ENCODE peak calls at places on chromosomes 11 and 22, in five cellular contexts. T, B, G, U and S are unnamed samples.

GRCh38 chr22:39343259-39344045 is 6.3 kb upstream of the SYNGR1 start:
- DNase-seq in T (peak), B (peak), G (peak), U (peak), S (peak)

GRCh38 chr11:12789574-12789973 is 115.4 kb downstream of the TEAD1 start:
- DNase-seq in B (no peak), G (no peak), T (no peak), U (no peak), S (no peak)

GRCh38 chr11:5610446-5610845 is 14.0 kb downstream of the TRIM6 start:
- DNase-seq in T (no peak), U (no peak), G (no peak), B (no peak), S (no peak)

GRCh38 chr22:36585841-36586240 is 56.9 kb upstream of the EIF3D start:
- DNase-seq in G (no peak), U (no peak), B (no peak), T (no peak), S (no peak)

GRCh38 chr11:30583505-30584280 is 2.5 kb downstream of the MPPED2 start:
- DNase-seq in B (peak), T (no peak), G (no peak), U (no peak), S (no peak)

GRCh38 chr11:118768715-118769114 is 22.2 kb downstream of the DDX6 start:
- DNase-seq in B (no peak), T (no peak), U (no peak), G (peak), S (no peak)

GRCh38 chr11:15006139-15006759 is 34.1 kb upstream of the CALCA start:
- DNase-seq in T (peak), U (peak), B (no peak), G (peak), S (no peak)

GRCh38 chr11:76823481-76824028 is 37.2 kb upstream of the ACER3 start:
- DNase-seq in B (peak), U (no peak), T (peak), G (peak), S (peak)

GRCh38 chr22:50482107-50483074 is 1.0 kb downstream of the ADM2 start:
- DNase-seq in U (no peak), T (no peak), G (no peak), B (peak), S (no peak)

GRCh38 chr22:41828516-41828915 is 4.4 kb upstream of the SREBF2 start:
- DNase-seq in B (no peak), G (no peak), U (no peak), T (no peak), S (no peak)

GRCh38 chr11:97883086-97883485 is 1137.7 kb upstream of the CNTN5 start:
- DNase-seq in G (no peak), T (no peak), B (no peak), U (no peak), S (no peak)

GRCh38 chr11:61023086-61024035 is 51.9 kb downstream of the CD6 start:
- DNase-seq in U (no peak), G (no peak), B (no peak), T (no peak), S (no peak)

GRCh38 chr11:129412501-129412900 is 36.9 kb downstream of the BARX2 start:
- DNase-seq in U (no peak), B (no peak), T (peak), G (no peak), S (no peak)

GRCh38 chr11:119373059-119373875 is 8.2 kb downstream of the USP2 start:
- DNase-seq in B (no peak), G (peak), U (no peak), T (no peak), S (no peak)

GRCh38 chr22:44758354-44758969 is 6.1 kb downstream of the ARHGAP8 start:
- DNase-seq in B (no peak), U (no peak), T (no peak), G (no peak), S (no peak)

GRCh38 chr22:26401726-26402125 is 27.3 kb upstream of the ASPHD2 start:
- DNase-seq in B (no peak), G (no peak), T (peak), U (no peak), S (no peak)

GRCh38 chr11:100663996-100664395 is 23.1 kb upstream of the ARHGAP42 start:
- DNase-seq in G (no peak), U (no peak), T (no peak), B (no peak), S (no peak)

GRCh38 chr22:22820626-22821025 is 67.0 kb upstream of the IGLL5 start:
- DNase-seq in U (no peak), G (no peak), T (no peak), B (no peak), S (no peak)

GRCh38 chr11:74702383-74703007 is 28.7 kb downstream of the CHRDL2 start:
- DNase-seq in B (peak), U (no peak), G (peak), T (peak), S (peak)

GRCh38 chr11:74697722-74698121 is 33.5 kb downstream of the CHRDL2 start:
- DNase-seq in T (no peak), U (no peak), G (no peak), B (no peak), S (no peak)

GRCh38 chr11:74703211-74703610 is 28.0 kb downstream of the CHRDL2 start:
- DNase-seq in G (no peak), U (no peak), T (no peak), B (no peak), S (no peak)

GRCh38 chr11:74699615-74700396 is 31.4 kb downstream of the CHRDL2 start:
- DNase-seq in B (no peak), U (no peak), T (no peak), G (no peak), S (no peak)

DNA sequence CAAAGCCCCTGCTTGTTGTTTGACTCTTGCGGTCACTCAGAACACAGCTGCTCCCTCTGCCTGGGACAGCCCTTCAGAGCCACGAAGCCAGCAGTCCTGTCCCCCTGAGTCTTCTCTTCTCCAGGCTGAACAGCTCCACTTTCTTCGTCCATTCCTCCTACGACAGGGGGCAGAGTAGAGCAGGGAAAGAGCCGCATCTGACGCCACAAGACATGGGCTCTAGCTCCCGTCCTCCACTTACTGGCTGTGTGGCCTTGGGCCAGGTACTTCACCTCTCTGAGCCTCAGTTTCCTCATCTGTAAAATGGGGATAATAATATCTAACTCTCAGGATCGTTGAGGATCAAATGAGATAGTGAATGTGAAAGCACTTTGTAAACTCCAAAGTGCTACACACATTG is 29.9 kb downstream of the CHRDL2 start:
- DNase-seq in T (peak), G (peak), U (no peak), B (peak), S (peak)
- TF ChIP-seq HDAC2 in T (peak), G (no peak), U (no peak), B (no peak), S (no peak)

GRCh38 chr11:75812542-75813040 is 2.4 kb upstream of the UVRAG start:
- DNase-seq in B (no peak), G (peak), T (no peak), U (no peak), S (no peak)
- TF ChIP-seq USF2 in B (no peak), G (no peak), T (no peak), U (no peak), S (no peak)

DNA sequence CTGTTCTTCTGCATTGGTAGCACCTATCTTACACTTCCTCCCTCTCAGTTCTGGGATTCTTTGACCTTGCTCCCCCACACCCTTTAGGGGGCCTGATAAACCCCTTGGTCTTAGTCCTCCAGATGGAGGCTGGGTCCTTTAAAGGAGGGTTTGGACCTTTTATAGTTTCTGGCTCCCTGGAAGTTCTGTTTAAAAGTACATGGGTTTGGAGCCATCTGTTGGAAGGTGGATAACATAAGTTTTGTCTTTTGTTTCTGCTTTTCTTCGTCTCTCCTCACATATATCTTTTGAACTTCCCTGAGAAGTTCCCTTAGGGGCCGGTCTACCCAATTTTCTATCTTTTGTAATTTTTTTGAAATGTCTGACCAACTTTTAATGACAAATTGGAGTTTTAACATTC is 17.9 kb upstream of the HYLS1 start:
- DNase-seq in B (no peak), U (no peak), T (no peak), G (no peak), S (no peak)
- TF ChIP-seq HDAC2 in B (no peak), U (no peak), T (no peak), G (no peak), S (no peak)

DNA sequence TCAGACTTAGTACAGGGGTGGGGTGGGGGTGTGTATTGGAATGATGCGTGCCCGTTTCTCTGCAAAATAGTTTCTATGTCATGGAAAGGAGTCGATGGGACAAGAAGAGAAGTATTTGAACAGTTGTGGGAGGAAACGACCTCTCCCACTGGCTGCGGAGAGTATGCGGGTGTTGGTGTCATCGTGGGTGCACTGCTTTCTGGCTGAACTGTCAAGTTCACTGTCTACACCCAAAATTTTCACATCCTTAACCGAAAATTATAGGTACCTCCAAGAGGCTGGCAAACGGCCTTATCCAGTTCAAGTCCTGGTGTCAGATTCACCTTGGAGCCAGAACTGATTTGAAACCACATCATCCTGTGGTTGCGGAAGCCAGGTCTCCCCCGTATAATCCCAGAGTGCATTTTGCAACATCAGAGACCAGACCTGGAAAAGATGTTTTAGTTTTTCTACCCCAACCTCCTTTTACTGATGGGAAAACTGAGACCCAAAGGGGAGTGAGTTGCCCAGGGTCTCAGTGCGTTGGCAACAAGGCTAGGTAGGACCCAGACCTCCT is 497 bp upstream of the SSRP1 start:
- DNase-seq in U (no peak), T (no peak), B (no peak), G (no peak), S (no peak)
- TF ChIP-seq USF2 in U (no peak), T (no peak), B (no peak), G (no peak), S (no peak)

GRCh38 chr22:28909375-28909774 is 26.0 kb downstream of the ZNRF3 start:
- DNase-seq in T (peak), B (no peak), G (no peak), U (peak), S (no peak)
- TF ChIP-seq HDAC2 in T (peak), B (no peak), G (no peak), U (no peak), S (no peak)

GRCh38 chr11:1776944-1777715 is 13.4 kb upstream of the CTSD start:
- DNase-seq in B (no peak), G (no peak), U (no peak), T (no peak), S (no peak)
- TF ChIP-seq USF2 in B (no peak), G (no peak), U (no peak), T (no peak), S (no peak)